ENCODE peak calls at places on chromosomes 6 and 20, in seven cellular contexts. Q, J, F, L, T, P and C are unnamed samples.

GRCh38 chr6:4607026-4607704 is 169.0 kb upstream of the CDYL start:
- DNase-seq in F (no peak), T (no peak), P (peak), L (peak), J (no peak), Q (no peak), C (peak)

GRCh38 chr20:24732599-24732998 is 216.5 kb upstream of the CST7 start:
- DNase-seq in F (no peak), P (no peak), L (no peak), J (no peak), Q (no peak), T (no peak), C (no peak)

GRCh38 chr6:170031684-170032121 is 259.2 kb downstream of the DLL1 start:
- DNase-seq in P (no peak), J (no peak), L (no peak), Q (no peak), F (no peak), T (no peak), C (no peak)

GRCh38 chr20:59850018-59850641 is 83.3 kb downstream of the SYCP2 start:
- DNase-seq in P (peak), L (no peak), Q (no peak), F (peak), T (peak), J (peak), C (peak)

GRCh38 chr6:139439278-139439813 is 64.9 kb upstream of the CITED2 start:
- DNase-seq in F (no peak), J (no peak), P (no peak), L (no peak), Q (no peak), T (no peak), C (no peak)

GRCh38 chr6:46263709-46264091 is 92.9 kb upstream of the ENPP5 start:
- DNase-seq in T (no peak), L (no peak), J (no peak), Q (no peak), F (peak), P (peak), C (peak)

GRCh38 chr20:8362457-8362856 is 230.4 kb downstream of the PLCB1 start:
- DNase-seq in F (no peak), T (no peak), J (no peak), P (no peak), L (no peak), Q (no peak), C (no peak)

GRCh38 chr20:46350201-46350985 is 42.1 kb upstream of the CDH22 start:
- DNase-seq in F (peak), L (peak), P (peak), T (no peak), J (no peak), Q (peak), C (peak)

GRCh38 chr20:38114353-38114791 is 50.7 kb downstream of the TGM2 start:
- DNase-seq in F (no peak), L (no peak), P (peak), T (no peak), Q (no peak), J (no peak), C (peak)

GRCh38 chr6:101393291-101394251 is at the start of gene GRIK2:
- DNase-seq in F (peak), J (no peak), T (peak), Q (no peak), P (no peak), L (peak), C (peak)

GRCh38 chr6:55777461-55777860 is 97.9 kb downstream of the BMP5 start:
- DNase-seq in L (no peak), J (no peak), T (no peak), F (no peak), Q (no peak), P (peak), C (no peak)

GRCh38 chr6:1629316-1629715 is 19.6 kb downstream of the FOXC1 start:
- DNase-seq in P (no peak), T (no peak), J (no peak), F (no peak), Q (no peak), L (no peak), C (no peak)

GRCh38 chr20:43409041-43409913 is 48.4 kb upstream of the SRSF6 start:
- DNase-seq in L (peak), Q (peak), P (peak), T (peak), F (peak), J (peak), C (no peak)

GRCh38 chr6:141682391-141682790 is 450.3 kb upstream of the GJE1 start:
- DNase-seq in L (no peak), J (no peak), T (no peak), Q (no peak), F (no peak), P (no peak), C (no peak)
- TF ChIP-seq CTCF in L (no peak), J (no peak), T (no peak), Q (no peak), F (no peak), P (no peak), C (no peak)

GRCh38 chr6:111602481-111603404 is 2.9 kb downstream of the TRAF3IP2 start:
- DNase-seq in J (no peak), T (peak), L (no peak), P (peak), F (no peak), Q (no peak), C (peak)
- H3K27ac ChIP-seq in J (peak), T (peak), L (no peak), P (peak), F (no peak), Q (no peak), C (peak)

GRCh38 chr20:34070079-34070439 is 42.0 kb downstream of the EIF2S2 start:
- DNase-seq in L (no peak), T (no peak), J (no peak), P (no peak), Q (no peak), F (no peak), C (no peak)
- TF ChIP-seq CTCF in L (peak), T (no peak), J (no peak), P (no peak), Q (no peak), F (no peak), C (no peak)

DNA sequence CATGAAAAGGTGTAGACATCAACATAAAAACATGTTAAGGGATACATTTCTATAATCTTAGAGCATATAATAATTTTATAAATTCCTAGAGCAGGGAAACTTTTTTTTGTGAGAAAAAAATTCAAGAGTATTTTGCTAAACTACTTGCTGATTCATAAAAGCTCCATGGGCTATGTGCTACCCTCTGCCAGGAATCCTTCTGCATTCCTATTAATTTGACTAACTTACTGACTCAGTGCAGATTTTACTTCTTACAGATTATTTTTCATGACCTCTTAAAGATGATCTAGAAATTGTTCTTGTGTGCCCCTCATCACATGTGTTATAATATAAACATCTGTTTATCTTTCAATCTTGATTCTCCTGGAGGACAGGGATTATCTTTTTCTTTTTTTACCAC is 5.7 kb downstream of the VTA1 start:
- DNase-seq in Q (no peak), F (no peak), T (no peak), P (peak), J (no peak), L (no peak), C (peak)
- H3K27ac ChIP-seq in Q (no peak), F (no peak), T (no peak), P (peak), J (no peak), L (no peak), C (peak)

GRCh38 chr6:144285548-144285797 is 338 bp downstream of the UTRN start:
- DNase-seq in Q (no peak), L (no peak), F (no peak), P (no peak), J (no peak), T (no peak), C (no peak)

GRCh38 chr6:144284474-144284752 is 722 bp upstream of the UTRN start:
- DNase-seq in J (no peak), P (no peak), F (no peak), L (no peak), Q (no peak), T (no peak), C (no peak)

GRCh38 chr6:144283781-144284473 is 1.2 kb upstream of the UTRN start:
- DNase-seq in T (peak), L (no peak), J (no peak), F (peak), Q (no peak), P (peak), C (peak)

GRCh38 chr6:144285798-144286502 is 815 bp downstream of the UTRN start:
- DNase-seq in L (peak), P (peak), F (peak), T (peak), J (peak), Q (peak), C (peak)

DNA sequence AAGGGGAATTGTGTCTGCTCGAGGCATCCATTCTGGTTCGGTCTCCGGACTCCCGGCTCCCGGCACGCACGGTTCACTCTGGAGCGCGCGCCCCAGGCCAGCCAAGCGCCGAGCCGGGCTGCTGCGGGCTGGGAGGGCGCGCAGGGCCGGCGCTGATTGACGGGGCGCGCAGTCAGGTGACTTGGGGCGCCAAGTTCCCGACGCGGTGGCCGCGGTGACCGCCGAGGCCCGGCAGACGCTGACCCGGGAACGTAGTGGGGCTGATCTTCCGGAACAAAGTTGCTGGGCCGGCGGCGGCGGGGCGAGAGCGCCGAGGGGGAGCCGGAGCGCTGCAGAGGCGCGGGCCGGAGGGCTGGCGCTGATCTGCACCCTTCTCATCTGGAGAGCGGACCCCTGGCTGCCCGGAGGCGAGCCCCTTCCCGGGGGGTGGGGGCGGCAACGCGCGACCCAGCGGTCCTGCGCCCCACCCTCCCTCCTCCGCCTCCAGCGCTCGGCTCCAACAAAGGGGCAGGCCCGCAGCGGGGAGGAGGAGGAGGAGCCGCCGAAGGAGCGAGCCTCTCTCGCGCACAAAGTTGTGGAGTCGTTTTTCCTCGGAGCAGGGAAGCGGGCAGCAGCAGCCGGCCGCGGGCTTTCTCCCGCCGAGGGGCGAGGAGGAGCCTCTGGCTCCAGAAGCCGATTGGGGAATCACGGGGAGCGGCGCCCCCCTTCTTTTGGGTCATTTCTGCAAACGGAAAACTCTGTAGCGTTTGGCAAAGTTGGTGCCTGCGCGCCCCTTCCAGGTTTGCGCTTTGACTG is at the start of gene UTRN:
- DNase-seq in J (peak), F (peak), T (peak), Q (peak), P (peak), L (peak), C (peak)
- TF ChIP-seq CTCF in J (peak), F (peak), T (no peak), Q (no peak), P (no peak), L (no peak), C (no peak)

GRCh38 chr6:36119927-36120477 is 10.3 kb upstream of the MAPK13 start:
- DNase-seq in F (no peak), T (no peak), L (no peak), Q (no peak), P (no peak), J (no peak), C (no peak)
- H3K27ac ChIP-seq in F (no peak), T (no peak), L (peak), Q (peak), P (no peak), J (no peak), C (no peak)

DNA sequence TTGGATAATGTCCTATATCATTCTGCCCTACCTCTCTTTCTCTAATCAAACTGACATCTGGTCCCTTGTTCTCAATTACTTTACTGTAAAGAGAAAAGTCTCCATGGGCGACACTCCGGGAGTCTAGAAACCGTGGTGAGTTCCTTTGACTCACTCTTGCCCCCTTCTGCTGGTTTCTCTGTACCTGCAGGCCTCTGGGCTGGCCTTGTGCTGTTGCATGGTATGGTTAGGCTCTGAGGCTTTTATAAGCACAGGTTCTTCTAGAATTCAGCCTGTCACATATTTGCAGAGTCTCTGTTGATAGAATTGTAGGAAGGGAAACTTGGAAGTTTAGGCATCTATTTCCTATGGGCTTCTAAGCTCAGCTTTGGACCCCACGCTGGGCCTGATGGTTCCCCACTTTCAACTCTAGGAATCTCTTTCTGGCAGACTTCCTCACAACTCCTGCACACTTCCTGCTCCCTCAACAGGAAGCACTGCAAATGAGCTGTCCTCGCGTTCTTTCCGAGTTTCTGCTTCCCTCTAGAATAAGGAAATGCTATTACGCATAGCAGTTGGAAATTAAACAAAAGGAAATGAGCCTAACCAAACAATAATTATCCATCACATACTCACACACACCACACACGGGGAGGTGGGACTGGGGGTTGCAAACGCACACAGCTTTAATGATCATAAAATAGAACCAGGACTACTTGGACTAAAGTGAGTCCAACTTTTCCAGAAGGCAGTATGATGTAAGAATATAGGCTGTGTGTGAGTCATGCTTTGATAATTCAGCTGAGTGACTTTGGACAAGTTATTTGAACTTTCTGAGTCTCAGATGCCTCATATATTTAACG is 683.3 kb downstream of the QKI start:
- DNase-seq in T (peak), Q (peak), F (peak), J (no peak), L (no peak), P (peak), C (peak)
- TF ChIP-seq CTCF in T (peak), Q (no peak), F (no peak), J (no peak), L (no peak), P (no peak), C (peak)

GRCh38 chr6:82144852-82145332 is 102.7 kb downstream of the IBTK start:
- DNase-seq in L (peak), P (peak), J (peak), F (peak), T (peak), Q (no peak), C (peak)
- H3K27ac ChIP-seq in L (peak), P (peak), J (no peak), F (no peak), T (peak), Q (no peak), C (peak)